ENCODE peak calls at places on chromosome 16, in nine cellular contexts. One of them, this sample, is unnamed.
A peak's percentile ranks its signal among the peaks of the same experiment; 100 is the strongest.

GRCh38 chr16:11836653-11837244 is 14.6 kb downstream of the RSL1D1 start:
- DNase-seq in A549: no peak
- DNase-seq in left ventricle myocardium inferior: no peak
- DNase-seq in uterus: no peak
- DNase-seq in aorta: no peak
- DNase-seq in upper lobe of right lung: no peak
- DNase-seq in endodermal cell: peak; percentile 66
- DNase-seq in adrenal gland: no peak
- DNase-seq in BE2C: no peak
- DNase-seq in this sample: no peak

GRCh38 chr16:81518439-81518757 is 73.8 kb downstream of the CMIP start:
- DNase-seq in A549: no peak
- DNase-seq in left ventricle myocardium inferior: no peak
- DNase-seq in uterus: no peak
- DNase-seq in aorta: no peak
- DNase-seq in upper lobe of right lung: no peak
- DNase-seq in endodermal cell: no peak
- DNase-seq in adrenal gland: no peak
- DNase-seq in BE2C: no peak
- DNase-seq in this sample: no peak

GRCh38 chr16:61653544-61653943 is 382.7 kb downstream of the CDH8 start:
- DNase-seq in A549: no peak
- DNase-seq in left ventricle myocardium inferior: no peak
- DNase-seq in uterus: no peak
- DNase-seq in aorta: peak; percentile 57
- DNase-seq in upper lobe of right lung: no peak
- DNase-seq in endodermal cell: no peak
- DNase-seq in adrenal gland: no peak
- DNase-seq in BE2C: no peak
- DNase-seq in this sample: no peak

GRCh38 chr16:46899443-46900143 is 15.4 kb downstream of the GPT2 start:
- DNase-seq in A549: no peak
- DNase-seq in left ventricle myocardium inferior: no peak
- DNase-seq in uterus: no peak
- DNase-seq in aorta: no peak
- DNase-seq in upper lobe of right lung: no peak
- DNase-seq in endodermal cell: no peak
- DNase-seq in adrenal gland: no peak
- DNase-seq in BE2C: no peak
- DNase-seq in this sample: peak; percentile 38

GRCh38 chr16:86620184-86620583 is 41.8 kb downstream of the FOXL1 start:
- DNase-seq in A549: no peak
- DNase-seq in left ventricle myocardium inferior: no peak
- DNase-seq in uterus: no peak
- DNase-seq in aorta: peak; percentile 27
- DNase-seq in upper lobe of right lung: no peak
- DNase-seq in endodermal cell: no peak
- DNase-seq in adrenal gland: no peak
- DNase-seq in BE2C: no peak
- DNase-seq in this sample: no peak

GRCh38 chr16:49800876-49801275 is 55.0 kb downstream of the ZNF423 start:
- DNase-seq in A549: no peak
- DNase-seq in left ventricle myocardium inferior: no peak
- DNase-seq in uterus: no peak
- DNase-seq in aorta: no peak
- DNase-seq in upper lobe of right lung: no peak
- DNase-seq in endodermal cell: no peak
- DNase-seq in adrenal gland: no peak
- DNase-seq in BE2C: no peak
- DNase-seq in this sample: no peak

GRCh38 chr16:30166202-30166902 is 17.1 kb upstream of the CORO1A start:
- DNase-seq in A549: no peak
- DNase-seq in left ventricle myocardium inferior: no peak
- DNase-seq in uterus: no peak
- DNase-seq in aorta: no peak
- DNase-seq in upper lobe of right lung: no peak
- DNase-seq in endodermal cell: no peak
- DNase-seq in adrenal gland: no peak
- DNase-seq in BE2C: no peak
- DNase-seq in this sample: no peak

GRCh38 chr16:78474762-78475161 is 375.3 kb downstream of the WWOX start:
- DNase-seq in A549: no peak
- DNase-seq in left ventricle myocardium inferior: no peak
- DNase-seq in uterus: no peak
- DNase-seq in aorta: no peak
- DNase-seq in upper lobe of right lung: no peak
- DNase-seq in endodermal cell: no peak
- DNase-seq in adrenal gland: no peak
- DNase-seq in BE2C: no peak
- DNase-seq in this sample: no peak

GRCh38 chr16:65032397-65032796 is 89.5 kb downstream of the CDH11 start:
- DNase-seq in A549: no peak
- DNase-seq in left ventricle myocardium inferior: no peak
- DNase-seq in uterus: no peak
- DNase-seq in aorta: no peak
- DNase-seq in upper lobe of right lung: no peak
- DNase-seq in endodermal cell: no peak
- DNase-seq in adrenal gland: no peak
- DNase-seq in BE2C: no peak
- DNase-seq in this sample: no peak

GRCh38 chr16:48531011-48531962 is 78.7 kb downstream of the N4BP1 start:
- DNase-seq in A549: no peak
- DNase-seq in left ventricle myocardium inferior: peak; percentile 53
- DNase-seq in uterus: peak; percentile 39
- DNase-seq in aorta: no peak
- DNase-seq in upper lobe of right lung: peak; percentile 23
- DNase-seq in endodermal cell: peak; percentile 32
- DNase-seq in adrenal gland: no peak
- DNase-seq in BE2C: peak; percentile 66
- DNase-seq in this sample: no peak

GRCh38 chr16:51328708-51329107 is 177.6 kb upstream of the SALL1 start:
- DNase-seq in A549: no peak
- DNase-seq in left ventricle myocardium inferior: no peak
- DNase-seq in uterus: peak; percentile 40
- DNase-seq in aorta: no peak
- DNase-seq in upper lobe of right lung: no peak
- DNase-seq in endodermal cell: no peak
- DNase-seq in adrenal gland: no peak
- DNase-seq in BE2C: no peak
- DNase-seq in this sample: no peak

GRCh38 chr16:17846030-17846429 is 375.3 kb upstream of the XYLT1 start:
- DNase-seq in A549: no peak
- DNase-seq in left ventricle myocardium inferior: no peak
- DNase-seq in uterus: no peak
- DNase-seq in aorta: no peak
- DNase-seq in upper lobe of right lung: no peak
- DNase-seq in endodermal cell: no peak
- DNase-seq in adrenal gland: no peak
- DNase-seq in BE2C: no peak
- DNase-seq in this sample: no peak

GRCh38 chr16:66569827-66570405 is 3.7 kb downstream of the CMTM1 start:
- DNase-seq in A549: peak; percentile 38
- DNase-seq in left ventricle myocardium inferior: no peak
- DNase-seq in uterus: no peak
- DNase-seq in aorta: no peak
- DNase-seq in upper lobe of right lung: no peak
- DNase-seq in endodermal cell: no peak
- DNase-seq in adrenal gland: no peak
- DNase-seq in BE2C: no peak
- DNase-seq in this sample: no peak

GRCh38 chr16:6125483-6126259 is 1028.1 kb upstream of the EEF2KMT start:
- DNase-seq in A549: no peak
- DNase-seq in left ventricle myocardium inferior: no peak
- DNase-seq in uterus: no peak
- DNase-seq in aorta: no peak
- DNase-seq in upper lobe of right lung: no peak
- DNase-seq in endodermal cell: no peak
- DNase-seq in adrenal gland: no peak
- DNase-seq in BE2C: no peak
- DNase-seq in this sample: no peak

GRCh38 chr16:23679274-23679985 is 741 bp downstream of the PLK1 start:
- DNase-seq in A549: peak; percentile 80
- DNase-seq in left ventricle myocardium inferior: no peak
- DNase-seq in uterus: no peak
- DNase-seq in aorta: no peak
- DNase-seq in upper lobe of right lung: no peak
- DNase-seq in endodermal cell: peak; percentile 80
- DNase-seq in adrenal gland: no peak
- DNase-seq in BE2C: peak; percentile 60
- DNase-seq in this sample: peak; percentile 79

GRCh38 chr16:10612649-10613179 is 32.3 kb upstream of the EMP2 start:
- DNase-seq in A549: no peak
- DNase-seq in left ventricle myocardium inferior: no peak
- DNase-seq in uterus: no peak
- DNase-seq in aorta: no peak
- DNase-seq in upper lobe of right lung: no peak
- DNase-seq in endodermal cell: no peak
- DNase-seq in adrenal gland: no peak
- DNase-seq in BE2C: no peak
- DNase-seq in this sample: no peak
- H3K9me3 ChIP-seq in A549: no peaks in the 10 kb centered on the region
- H3K9me3 ChIP-seq in left ventricle myocardium inferior: no peaks in the 10 kb centered on the region
- H3K9me3 ChIP-seq in uterus: no peaks in the 10 kb centered on the region
- H3K9me3 ChIP-seq in aorta: no peaks in the 10 kb centered on the region
- H3K9me3 ChIP-seq in upper lobe of right lung: no peaks in the 10 kb centered on the region
- H3K9me3 ChIP-seq in endodermal cell: no peaks in the 10 kb centered on the region
- H3K9me3 ChIP-seq in adrenal gland: no peaks in the 10 kb centered on the region
- H3K9me3 ChIP-seq in BE2C: no peaks in the 10 kb centered on the region
- H3K9me3 ChIP-seq in this sample: no peaks in the 10 kb centered on the region

GRCh38 chr16:35745821-35746248 is 2286.4 kb downstream of the TP53TG3F start:
- DNase-seq in A549: no peak
- DNase-seq in left ventricle myocardium inferior: no peak
- DNase-seq in uterus: no peak
- DNase-seq in aorta: no peak
- DNase-seq in upper lobe of right lung: no peak
- DNase-seq in endodermal cell: no peak
- DNase-seq in adrenal gland: no peak
- DNase-seq in BE2C: no peak
- DNase-seq in this sample: no peak

GRCh38 chr16:35745191-35745590 is 2285.8 kb downstream of the TP53TG3F start:
- DNase-seq in A549: no peak
- DNase-seq in left ventricle myocardium inferior: no peak
- DNase-seq in uterus: no peak
- DNase-seq in aorta: no peak
- DNase-seq in upper lobe of right lung: no peak
- DNase-seq in endodermal cell: no peak
- DNase-seq in adrenal gland: no peak
- DNase-seq in BE2C: no peak
- DNase-seq in this sample: no peak

GRCh38 chr16:35743101-35743692 is 2283.8 kb downstream of the TP53TG3F start:
- DNase-seq in A549: no peak
- DNase-seq in left ventricle myocardium inferior: no peak
- DNase-seq in uterus: no peak
- DNase-seq in aorta: no peak
- DNase-seq in upper lobe of right lung: no peak
- DNase-seq in endodermal cell: no peak
- DNase-seq in adrenal gland: no peak
- DNase-seq in BE2C: no peak
- DNase-seq in this sample: no peak

GRCh38 chr16:35744084-35744483 is 2284.7 kb downstream of the TP53TG3F start:
- DNase-seq in A549: no peak
- DNase-seq in left ventricle myocardium inferior: no peak
- DNase-seq in uterus: no peak
- DNase-seq in aorta: no peak
- DNase-seq in upper lobe of right lung: no peak
- DNase-seq in endodermal cell: no peak
- DNase-seq in adrenal gland: no peak
- DNase-seq in BE2C: no peak
- DNase-seq in this sample: no peak

DNA sequence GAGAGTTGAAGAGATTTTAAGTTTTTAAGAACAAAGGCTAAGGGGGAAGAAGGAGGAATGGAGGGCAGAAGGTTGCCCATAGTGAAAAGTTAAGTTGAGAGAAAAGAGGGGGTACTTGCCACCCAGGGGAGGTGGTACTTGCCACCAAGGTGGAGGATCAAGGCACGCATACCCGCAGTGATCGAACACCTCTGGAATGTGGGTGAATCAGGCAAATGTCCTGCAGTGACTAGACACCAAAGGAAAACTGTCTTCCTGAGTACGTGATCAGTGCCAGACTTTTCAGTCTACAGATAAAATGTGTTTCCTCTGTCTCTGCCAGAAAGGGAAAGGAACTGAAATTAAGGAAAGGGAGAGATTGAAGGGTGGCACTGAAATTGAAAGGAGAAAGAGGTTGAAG is 2285.3 kb downstream of the TP53TG3F start:
- DNase-seq in A549: no peak
- DNase-seq in left ventricle myocardium inferior: no peak
- DNase-seq in uterus: no peak
- DNase-seq in aorta: no peak
- DNase-seq in upper lobe of right lung: no peak
- DNase-seq in endodermal cell: no peak
- DNase-seq in adrenal gland: no peak
- DNase-seq in BE2C: no peak
- DNase-seq in this sample: peak; percentile 39
- H3K9me3 ChIP-seq in A549: no peaks in the 10 kb centered on the region
- H3K9me3 ChIP-seq in left ventricle myocardium inferior: peaks cover 7% of the 10 kb centered on the region
- H3K9me3 ChIP-seq in uterus: no peaks in the 10 kb centered on the region
- H3K9me3 ChIP-seq in aorta: peaks cover 2% of the 10 kb centered on the region
- H3K9me3 ChIP-seq in upper lobe of right lung: no peaks in the 10 kb centered on the region
- H3K9me3 ChIP-seq in endodermal cell: peaks cover 43% of the 10 kb centered on the region
- H3K9me3 ChIP-seq in adrenal gland: no peaks in the 10 kb centered on the region
- H3K9me3 ChIP-seq in BE2C: no peaks in the 10 kb centered on the region
- H3K9me3 ChIP-seq in this sample: no peaks in the 10 kb centered on the region

DNA sequence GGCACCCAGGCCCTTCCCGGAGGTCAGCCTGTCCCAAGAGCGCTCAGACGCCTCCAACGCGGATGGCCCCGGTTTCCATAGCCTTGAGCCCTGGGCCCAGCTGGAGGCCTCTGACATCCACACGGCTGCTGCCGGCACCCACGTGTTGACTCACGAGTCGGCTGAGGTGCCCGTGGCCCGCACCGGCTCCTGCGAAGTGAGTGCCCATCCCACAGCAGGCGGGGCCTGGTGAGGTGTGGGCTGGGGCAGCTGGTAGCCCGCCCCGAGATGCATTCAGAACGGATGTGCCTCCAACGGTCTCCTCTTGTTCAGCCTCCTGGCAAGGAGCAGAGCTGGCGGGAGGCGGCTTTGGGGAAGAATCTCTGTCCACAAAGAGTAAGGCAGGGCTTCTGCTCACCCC is 2.7 kb downstream of the WDR90 start:
- DNase-seq in A549: no peak
- DNase-seq in left ventricle myocardium inferior: no peak
- DNase-seq in uterus: no peak
- DNase-seq in aorta: no peak
- DNase-seq in upper lobe of right lung: no peak
- DNase-seq in endodermal cell: no peak
- DNase-seq in adrenal gland: peak; percentile 93
- DNase-seq in BE2C: no peak
- DNase-seq in this sample: no peak
- H3K9me3 ChIP-seq in A549: no peaks in the 10 kb centered on the region
- H3K9me3 ChIP-seq in left ventricle myocardium inferior: no peaks in the 10 kb centered on the region
- H3K9me3 ChIP-seq in uterus: no peaks in the 10 kb centered on the region
- H3K9me3 ChIP-seq in aorta: no peaks in the 10 kb centered on the region
- H3K9me3 ChIP-seq in upper lobe of right lung: no peaks in the 10 kb centered on the region
- H3K9me3 ChIP-seq in endodermal cell: no peaks in the 10 kb centered on the region
- H3K9me3 ChIP-seq in adrenal gland: no peaks in the 10 kb centered on the region
- H3K9me3 ChIP-seq in BE2C: no peaks in the 10 kb centered on the region
- H3K9me3 ChIP-seq in this sample: no peaks in the 10 kb centered on the region

DNA sequence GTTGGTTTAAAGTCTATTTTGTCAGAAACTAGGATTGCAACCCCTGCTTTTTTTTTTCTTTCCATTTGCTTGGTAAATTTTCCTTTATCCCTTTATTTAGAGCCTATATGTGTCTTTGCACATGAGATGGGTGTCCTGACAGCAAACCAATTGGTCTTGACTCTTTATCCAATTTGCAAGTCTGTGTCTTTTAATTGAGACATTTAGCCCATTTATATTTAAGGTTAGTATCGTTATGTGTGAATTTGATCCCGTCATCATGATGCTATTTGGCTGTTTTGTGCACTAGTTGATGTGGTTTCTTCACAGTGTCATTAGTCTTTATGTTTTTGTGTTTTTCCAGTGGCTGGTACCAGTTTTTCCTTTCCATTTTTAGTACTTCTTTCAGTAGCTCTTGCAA is 127.7 kb upstream of the ZNF267 start:
- DNase-seq in A549: no peak
- DNase-seq in left ventricle myocardium inferior: no peak
- DNase-seq in uterus: no peak
- DNase-seq in aorta: no peak
- DNase-seq in upper lobe of right lung: no peak
- DNase-seq in endodermal cell: no peak
- DNase-seq in adrenal gland: no peak
- DNase-seq in BE2C: no peak
- DNase-seq in this sample: no peak
- H3K9me3 ChIP-seq in A549: peaks cover 53% of the 10 kb centered on the region
- H3K9me3 ChIP-seq in left ventricle myocardium inferior: peaks cover 99% of the 10 kb centered on the region
- H3K9me3 ChIP-seq in uterus: no peaks in the 10 kb centered on the region
- H3K9me3 ChIP-seq in aorta: peaks cover 12% of the 10 kb centered on the region
- H3K9me3 ChIP-seq in upper lobe of right lung: peaks cover 87% of the 10 kb centered on the region
- H3K9me3 ChIP-seq in endodermal cell: peaks cover 85% of the 10 kb centered on the region
- H3K9me3 ChIP-seq in adrenal gland: peaks cover 11% of the 10 kb centered on the region
- H3K9me3 ChIP-seq in BE2C: peaks cover 6% of the 10 kb centered on the region
- H3K9me3 ChIP-seq in this sample: peaks cover 62% of the 10 kb centered on the region

This sample was measured in MG63.